ENCODE peak calls at places on chromosome 11, in nine cellular contexts. One of them, this sample, is unnamed.
A peak's percentile ranks its signal among the peaks of the same experiment; 100 is the strongest.

GRCh38 chr11:16820324-16821092 is 82.1 kb downstream of the C11orf58 start:
- DNase-seq in HL-60: no peak
- DNase-seq in HT1080: peak; percentile 57
- DNase-seq in hippocampal formation: peak; percentile 72
- DNase-seq in mesenchymal stem cell: peak; percentile 63
- DNase-seq in H7: peak; percentile 87
- DNase-seq in erythroblast: peak; percentile 79
- DNase-seq in NCI-H748 treated with DMSO at 0.1 percent for 48 hours: peak; percentile 58
- DNase-seq in vagina: no peak
- DNase-seq in this sample: peak; percentile 12

GRCh38 chr11:69009441-69010211 is 3.4 kb downstream of the MRGPRF start:
- DNase-seq in HT1080: no peak
- DNase-seq in HL-60: no peak
- DNase-seq in erythroblast: no peak
- DNase-seq in mesenchymal stem cell: peak; percentile 10
- DNase-seq in vagina: no peak
- DNase-seq in NCI-H748 treated with DMSO at 0.1 percent for 48 hours: no peak
- DNase-seq in hippocampal formation: no peak
- DNase-seq in H7: peak; percentile 53
- DNase-seq in this sample: no peak

GRCh38 chr11:126046796-126047195 is 15.9 kb downstream of the CDON start:
- DNase-seq in H7: no peak
- DNase-seq in NCI-H748 treated with DMSO at 0.1 percent for 48 hours: no peak
- DNase-seq in mesenchymal stem cell: no peak
- DNase-seq in HL-60: no peak
- DNase-seq in vagina: no peak
- DNase-seq in hippocampal formation: no peak
- DNase-seq in erythroblast: no peak
- DNase-seq in HT1080: no peak
- DNase-seq in this sample: no peak

GRCh38 chr11:46659908-46660307 is 40.5 kb downstream of the ARHGAP1 start:
- DNase-seq in NCI-H748 treated with DMSO at 0.1 percent for 48 hours: no peak
- DNase-seq in H7: no peak
- DNase-seq in HL-60: peak; percentile 80
- DNase-seq in mesenchymal stem cell: peak; percentile 78
- DNase-seq in vagina: no peak
- DNase-seq in erythroblast: no peak
- DNase-seq in hippocampal formation: no peak
- DNase-seq in HT1080: no peak
- DNase-seq in this sample: no peak

GRCh38 chr11:56624661-56625110 is 10.0 kb upstream of the OR5M1 start:
- DNase-seq in HL-60: no peak
- DNase-seq in mesenchymal stem cell: peak; percentile 8
- DNase-seq in hippocampal formation: peak; percentile 3
- DNase-seq in NCI-H748 treated with DMSO at 0.1 percent for 48 hours: peak; percentile 44
- DNase-seq in vagina: no peak
- DNase-seq in HT1080: peak; percentile 75
- DNase-seq in erythroblast: peak; percentile 5
- DNase-seq in H7: peak; percentile 21
- DNase-seq in this sample: no peak

GRCh38 chr11:126226334-126227084 is 14.9 kb downstream of the FAM118B start:
- DNase-seq in erythroblast: no peak
- DNase-seq in HT1080: no peak
- DNase-seq in HL-60: peak; percentile 24
- DNase-seq in mesenchymal stem cell: no peak
- DNase-seq in NCI-H748 treated with DMSO at 0.1 percent for 48 hours: no peak
- DNase-seq in vagina: no peak
- DNase-seq in H7: no peak
- DNase-seq in hippocampal formation: no peak
- DNase-seq in this sample: no peak

GRCh38 chr11:65591939-65592814 is 3.4 kb downstream of the KCNK7 start:
- DNase-seq in mesenchymal stem cell: peak; percentile 81
- DNase-seq in erythroblast: no peak
- DNase-seq in hippocampal formation: no peak
- DNase-seq in HT1080: no peak
- DNase-seq in NCI-H748 treated with DMSO at 0.1 percent for 48 hours: no peak
- DNase-seq in vagina: no peak
- DNase-seq in HL-60: no peak
- DNase-seq in H7: peak; percentile 95
- DNase-seq in this sample: no peak

GRCh38 chr11:8098879-8099278 is 17.9 kb downstream of the TUB start:
- DNase-seq in erythroblast: no peak
- DNase-seq in H7: no peak
- DNase-seq in HL-60: no peak
- DNase-seq in hippocampal formation: no peak
- DNase-seq in NCI-H748 treated with DMSO at 0.1 percent for 48 hours: no peak
- DNase-seq in HT1080: no peak
- DNase-seq in vagina: peak; percentile 55
- DNase-seq in mesenchymal stem cell: no peak
- DNase-seq in this sample: no peak

GRCh38 chr11:112354364-112354763 is 93.7 kb upstream of the PLET1 start:
- DNase-seq in hippocampal formation: no peak
- DNase-seq in vagina: no peak
- DNase-seq in HL-60: no peak
- DNase-seq in H7: no peak
- DNase-seq in HT1080: no peak
- DNase-seq in mesenchymal stem cell: no peak
- DNase-seq in erythroblast: no peak
- DNase-seq in NCI-H748 treated with DMSO at 0.1 percent for 48 hours: no peak
- DNase-seq in this sample: no peak

GRCh38 chr11:126853732-126854131 is 146.8 kb downstream of the KIRREL3 start:
- DNase-seq in HT1080: no peak
- DNase-seq in vagina: no peak
- DNase-seq in H7: no peak
- DNase-seq in HL-60: no peak
- DNase-seq in erythroblast: no peak
- DNase-seq in hippocampal formation: no peak
- DNase-seq in mesenchymal stem cell: no peak
- DNase-seq in NCI-H748 treated with DMSO at 0.1 percent for 48 hours: no peak
- DNase-seq in this sample: no peak

GRCh38 chr11:29306527-29306926 is 710.3 kb downstream of the KCNA4 start:
- DNase-seq in mesenchymal stem cell: peak; percentile 58
- DNase-seq in H7: no peak
- DNase-seq in HT1080: peak; percentile 83
- DNase-seq in erythroblast: no peak
- DNase-seq in hippocampal formation: no peak
- DNase-seq in vagina: no peak
- DNase-seq in NCI-H748 treated with DMSO at 0.1 percent for 48 hours: no peak
- DNase-seq in HL-60: no peak
- DNase-seq in this sample: no peak

GRCh38 chr11:128342511-128343133 is 244.7 kb downstream of the ETS1 start:
- DNase-seq in mesenchymal stem cell: peak; percentile 72
- DNase-seq in erythroblast: no peak
- DNase-seq in HL-60: no peak
- DNase-seq in hippocampal formation: no peak
- DNase-seq in H7: peak; percentile 24
- DNase-seq in NCI-H748 treated with DMSO at 0.1 percent for 48 hours: peak; percentile 93
- DNase-seq in HT1080: peak; percentile 95
- DNase-seq in vagina: no peak
- DNase-seq in this sample: peak; percentile 61

GRCh38 chr11:11569936-11570491 is 51.8 kb downstream of the GALNT18 start:
- DNase-seq in NCI-H748 treated with DMSO at 0.1 percent for 48 hours: no peak
- DNase-seq in HT1080: peak; percentile 75
- DNase-seq in H7: no peak
- DNase-seq in HL-60: no peak
- DNase-seq in erythroblast: no peak
- DNase-seq in hippocampal formation: no peak
- DNase-seq in mesenchymal stem cell: no peak
- DNase-seq in vagina: no peak
- DNase-seq in this sample: no peak

GRCh38 chr11:75966546-75967287 is 151.7 kb downstream of the UVRAG start:
- DNase-seq in erythroblast: no peak
- DNase-seq in H7: no peak
- DNase-seq in hippocampal formation: no peak
- DNase-seq in mesenchymal stem cell: peak; percentile 82
- DNase-seq in vagina: no peak
- DNase-seq in NCI-H748 treated with DMSO at 0.1 percent for 48 hours: no peak
- DNase-seq in HL-60: peak; percentile 16
- DNase-seq in HT1080: peak; percentile 79
- DNase-seq in this sample: no peak

GRCh38 chr11:123159146-123159857 is 35.7 kb downstream of the CLMP start:
- DNase-seq in erythroblast: no peak
- DNase-seq in mesenchymal stem cell: no peak
- DNase-seq in H7: no peak
- DNase-seq in NCI-H748 treated with DMSO at 0.1 percent for 48 hours: no peak
- DNase-seq in HT1080: no peak
- DNase-seq in vagina: no peak
- DNase-seq in HL-60: no peak
- DNase-seq in hippocampal formation: no peak
- DNase-seq in this sample: no peak

GRCh38 chr11:5938603-5938965 is 3.5 kb upstream of the OR56A3 start:
- DNase-seq in vagina: no peak
- DNase-seq in erythroblast: no peak
- DNase-seq in H7: no peak
- DNase-seq in NCI-H748 treated with DMSO at 0.1 percent for 48 hours: no peak
- DNase-seq in mesenchymal stem cell: no peak
- DNase-seq in HL-60: no peak
- DNase-seq in HT1080: no peak
- DNase-seq in hippocampal formation: no peak
- DNase-seq in this sample: no peak

This sample was measured in NCI-H2107.